ENCODE peak calls at places on chromosomes 7 and 10, in five cellular contexts. W is SW480; K is GDM1; B is activated CD8-positive, alpha-beta T cell treated with anti-CD3 and anti-CD28 coated beads for 36 hours; O is nephron progenitor cell. S is an unnamed sample.

GRCh38 chr7:101947899-101948298 is 130.5 kb downstream of the CUX1 start:
- DNase-seq in K (no peak), B (no peak), O (no peak), W (no peak), S (no peak)

GRCh38 chr7:22723171-22723601 is 3.8 kb upstream of the IL6 start:
- DNase-seq in B (no peak), W (no peak), O (no peak), K (no peak), S (no peak)

GRCh38 chr10:61708841-61709240 is 46.1 kb downstream of the CABCOCO1 start:
- DNase-seq in W (no peak), B (no peak), O (no peak), K (no peak), S (no peak)

GRCh38 chr10:116888380-116889055 is 39.2 kb downstream of the ENO4 start:
- DNase-seq in K (no peak), O (no peak), B (no peak), W (peak; percentile 56), S (no peak)

GRCh38 chr10:77504870-77505257 is 132.7 kb downstream of the KCNMA1 start:
- DNase-seq in B (peak; percentile 60), O (no peak), W (peak; percentile 68), K (no peak), S (no peak)

GRCh38 chr10:84196941-84197340 is 2.6 kb downstream of the CDHR1 start:
- DNase-seq in K (no peak), W (no peak), B (no peak), O (no peak), S (no peak)

GRCh38 chr7:50229964-50230363 is 74.6 kb upstream of the IKZF1 start:
- DNase-seq in W (no peak), O (no peak), B (no peak), K (no peak), S (no peak)

GRCh38 chr7:96501318-96501717 is 179.4 kb upstream of the SLC25A13 start:
- DNase-seq in B (no peak), O (no peak), W (no peak), K (no peak), S (no peak)

GRCh38 chr10:45513586-45513985 is 139.6 kb downstream of the ALOX5 start:
- DNase-seq in K (no peak), O (no peak), W (peak; percentile 18), B (no peak), S (no peak)

GRCh38 chr7:70704921-70705346 is 427.0 kb upstream of the GALNT17 start:
- DNase-seq in B (no peak), W (no peak), K (no peak), O (no peak), S (no peak)

GRCh38 chr10:124003481-124004371 is 89.7 kb downstream of the CHST15 start:
- DNase-seq in W (no peak), B (no peak), O (no peak), K (no peak), S (no peak)

GRCh38 chr10:49139000-49139865 is 5.4 kb upstream of the FAM170B start:
- DNase-seq in O (no peak), W (no peak), K (no peak), B (no peak), S (no peak)

GRCh38 chr7:127652333-127653248 is 597 bp downstream of the SND1 start:
- DNase-seq in K (no peak), W (no peak), O (no peak), B (no peak), S (no peak)

GRCh38 chr7:88835147-88835728 is 39.7 kb upstream of the TEX47 start:
- DNase-seq in B (no peak), O (peak; percentile 21), K (no peak), W (peak; percentile 68), S (no peak)

GRCh38 chr10:59372543-59372942 is 10.2 kb upstream of the FAM13C start:
- DNase-seq in K (no peak), W (no peak), B (no peak), O (no peak), S (no peak)

GRCh38 chr10:7529638-7530037 is 118.8 kb upstream of the SFMBT2 start:
- DNase-seq in B (peak; percentile 23), W (peak; percentile 42), K (no peak), O (no peak), S (no peak)